ENCODE peak calls at places on chromosome 2, in five cellular contexts. I is ovary; X is neuronal stem cell; F is naive thymus-derived CD4-positive, alpha-beta T cell; E is fibroblast of lung. O is an unnamed sample. For H3K4me1 and H3K27me3, the result is how much of the 10 kb centered on the place peaks cover.

GRCh38 chr2:45125232-45125631 is 116.0 kb upstream of the SIX2 start:
- DNase-seq in X (no peak), F (no peak), E (no peak), I (no peak), O (no peak)

GRCh38 chr2:237358721-237359595 is 55.0 kb downstream of the COL6A3 start:
- DNase-seq in I (no peak), X (no peak), E (no peak), F (no peak), O (no peak)

GRCh38 chr2:183519371-183520056 is 395.3 kb downstream of the NUP35 start:
- DNase-seq in F (no peak), E (no peak), I (no peak), X (no peak), O (no peak)

GRCh38 chr2:179201884-179202283 is 62.7 kb downstream of the SESTD1 start:
- DNase-seq in X (no peak), I (no peak), E (no peak), F (no peak), O (no peak)

GRCh38 chr2:30366199-30366691 is 80.8 kb upstream of the LCLAT1 start:
- DNase-seq in X (no peak), I (no peak), F (no peak), E (peak), O (peak)

GRCh38 chr2:234954551-234954992 is 2.8 kb downstream of the SH3BP4 start:
- DNase-seq in E (peak), X (no peak), I (peak), F (no peak), O (no peak)

GRCh38 chr2:708667-709066 is 31.5 kb upstream of the TMEM18 start:
- DNase-seq in E (no peak), F (no peak), I (peak), X (no peak), O (no peak)

GRCh38 chr2:8935984-8936383 is 67.5 kb downstream of the MBOAT2 start:
- DNase-seq in E (no peak), F (no peak), I (no peak), X (no peak), O (no peak)

GRCh38 chr2:78908973-78909372 is 116.5 kb upstream of the REG3G start:
- DNase-seq in I (no peak), F (no peak), E (no peak), X (no peak), O (no peak)

DNA sequence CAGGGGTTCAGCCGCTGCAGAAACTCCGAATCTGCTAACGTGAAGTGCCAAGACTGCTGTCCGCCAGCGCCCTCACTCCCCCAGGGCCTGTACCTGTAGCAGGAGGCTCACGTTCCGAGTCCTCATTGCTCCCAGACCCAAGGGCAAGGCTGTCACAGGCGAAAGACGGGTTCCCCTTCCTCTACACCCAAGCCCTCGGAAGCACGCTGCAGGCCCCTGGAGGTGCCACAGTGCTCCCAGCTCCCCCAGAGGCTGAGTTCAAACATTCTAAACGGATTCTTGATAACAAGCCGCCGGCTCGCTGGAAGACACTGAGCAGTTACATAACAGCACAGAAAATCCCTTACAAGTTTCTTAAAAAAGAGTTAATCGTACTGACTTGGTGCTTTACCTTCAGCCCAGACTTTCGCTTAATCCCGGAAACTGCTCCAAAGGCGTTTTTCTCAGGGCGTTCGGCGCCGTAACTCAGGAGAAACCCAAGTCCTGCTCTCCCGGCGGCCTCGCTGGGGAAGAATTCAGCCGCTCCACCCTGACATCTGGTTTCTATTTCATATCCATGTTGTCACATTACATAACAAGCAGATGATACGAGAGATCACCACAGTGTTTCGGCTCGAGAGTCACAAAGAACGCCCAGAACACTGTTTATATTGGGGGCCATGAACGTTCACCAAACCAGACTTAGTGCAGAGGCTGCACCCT is 92.0 kb downstream of the HDAC4 start:
- DNase-seq in F (no peak), I (peak), E (no peak), X (no peak), O (no peak)
- H3K4me1 ChIP-seq in F (under half), I (under half), E (under half), X (under half), O (under half)

DNA sequence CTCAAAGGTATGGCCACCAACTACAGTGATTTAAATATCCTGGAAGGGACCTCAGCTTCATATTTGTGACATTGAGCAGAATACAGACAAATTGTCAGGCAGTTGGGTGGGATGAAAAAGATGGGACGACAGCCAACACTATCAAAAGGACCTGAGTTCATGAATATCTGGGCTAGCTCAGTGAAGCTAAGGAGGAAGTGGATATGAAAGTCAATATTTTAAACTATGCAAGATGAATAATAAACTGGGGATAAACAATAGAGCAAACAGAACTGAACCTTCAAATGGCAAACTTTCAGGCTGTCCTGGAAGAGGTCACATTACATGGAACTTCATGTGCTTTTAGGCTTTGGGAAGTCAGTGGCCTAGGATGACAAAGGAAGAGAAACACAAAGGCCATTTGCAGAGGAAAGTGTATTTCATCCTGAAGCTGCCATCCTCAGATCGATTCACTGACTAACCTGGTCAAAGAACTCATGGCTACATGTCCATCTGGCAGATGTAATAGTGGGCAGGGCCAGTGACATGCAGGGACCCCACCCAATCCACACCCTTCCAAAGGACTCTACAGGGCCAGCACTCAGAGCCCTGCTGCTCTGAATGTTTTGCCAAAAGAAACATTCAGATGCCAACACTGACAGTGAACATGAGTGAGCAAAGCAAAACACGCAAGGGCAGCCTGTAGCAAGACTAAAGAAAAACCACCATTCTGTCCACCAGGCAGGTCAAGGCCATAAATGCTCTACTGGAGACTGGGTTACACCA is 175.8 kb downstream of the ETAA1 start:
- DNase-seq in I (no peak), F (no peak), E (peak), X (no peak), O (no peak)
- H3K27ac ChIP-seq in I (no peak), F (no peak), E (no peak), X (no peak), O (no peak)

GRCh38 chr2:199455533-199456382 is 2.0 kb downstream of the SATB2 start:
- DNase-seq in X (peak), F (no peak), E (peak), I (no peak), O (peak)
- H3K27me3 ChIP-seq in X (under half), F (under half), E (under half), I (under half), O (under half)

DNA sequence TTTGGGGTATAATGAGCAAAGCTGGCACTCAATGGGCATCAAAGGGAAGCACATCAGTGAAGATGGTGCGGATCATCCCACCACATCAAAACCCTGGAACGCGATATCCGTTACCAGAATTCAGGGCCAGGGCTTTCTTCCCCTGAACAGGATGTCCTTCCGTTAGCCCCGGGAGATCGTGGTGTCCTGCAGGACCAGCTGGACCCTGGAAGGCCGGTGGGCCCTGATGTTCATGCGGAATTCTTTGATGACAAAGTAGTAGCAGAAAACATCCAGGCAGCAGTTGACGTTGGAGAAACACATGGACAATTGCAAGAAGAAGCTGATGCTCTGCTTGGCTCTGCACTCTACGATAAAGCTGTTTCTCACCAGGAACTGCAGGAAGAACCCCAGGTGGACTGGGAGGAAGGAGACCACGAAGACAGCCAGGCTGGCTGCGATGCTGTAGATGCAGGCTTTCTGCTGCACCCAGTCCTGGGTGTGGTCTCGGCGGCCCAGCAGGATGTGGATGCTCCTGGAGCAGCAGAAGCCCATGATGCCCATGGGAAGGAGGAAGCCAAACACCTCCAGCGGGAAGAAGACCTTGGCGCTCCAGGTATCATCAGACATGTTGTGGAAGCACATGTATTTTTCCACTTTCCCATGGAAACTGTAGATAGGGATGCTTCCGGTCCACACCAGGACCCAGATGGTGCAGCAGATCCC is 15.0 kb downstream of the GPR55 start:
- DNase-seq in X (no peak), I (no peak), F (no peak), E (no peak), O (no peak)
- H3K4me1 ChIP-seq in X (under half), I (under half), F (under half), E (under half), O (under half)